ENCODE peak calls at places on chromosome 6, in nine cellular contexts. U is iPS-NIHi11, M is HTR-8/SVneo, G is ELF-1, W is right lobe of liver, Q is NCI-H748 treated with DMSO at 0.1 percent for 48 hours, D is HS-5, H is putamen, Z is left lung. N is an unnamed sample.

GRCh38 chr6:117677553-117678131 is 2.4 kb downstream of the NUS1 start:
- DNase-seq in M (no peak), Z (no peak), D (peak), Q (no peak), H (no peak), U (no peak), G (no peak), W (no peak), N (no peak)

GRCh38 chr6:84842526-84843161 is 78.2 kb upstream of the TBX18 start:
- DNase-seq in H (no peak), U (no peak), Q (no peak), W (no peak), M (no peak), D (no peak), G (no peak), Z (no peak), N (no peak)

GRCh38 chr6:159788757-159789376 is 535 bp downstream of the TCP1 start:
- DNase-seq in G (peak), H (no peak), M (peak), Z (peak), W (peak), U (peak), Q (no peak), D (no peak), N (no peak)

GRCh38 chr6:82458147-82458546 is 94.5 kb downstream of the TPBG start:
- DNase-seq in W (no peak), U (no peak), H (no peak), D (no peak), M (no peak), G (no peak), Q (no peak), Z (no peak), N (no peak)

GRCh38 chr6:155939253-155939652 is 483.6 kb upstream of the NOX3 start:
- DNase-seq in Q (peak), H (no peak), U (no peak), W (no peak), M (no peak), D (no peak), Z (no peak), G (no peak), N (no peak)

GRCh38 chr6:97689078-97689754 is 406.2 kb upstream of the MMS22L start:
- DNase-seq in Q (no peak), Z (no peak), H (no peak), W (no peak), G (peak), M (no peak), U (peak), D (no peak), N (no peak)

GRCh38 chr6:35417979-35418661 is 34.0 kb upstream of the FANCE start:
- DNase-seq in W (peak), H (peak), Q (no peak), Z (no peak), M (no peak), U (no peak), D (no peak), G (no peak), N (no peak)

GRCh38 chr6:41583576-41583975 is 37.4 kb downstream of the FOXP4 start:
- DNase-seq in W (no peak), M (no peak), Z (no peak), G (no peak), U (no peak), H (no peak), Q (no peak), D (no peak), N (no peak)

GRCh38 chr6:170371588-170371987 is 65.0 kb downstream of the FAM120B start:
- DNase-seq in H (peak), U (peak), M (no peak), G (peak), W (no peak), Q (no peak), D (no peak), Z (no peak), N (no peak)

GRCh38 chr6:74942130-74942529 is 263.7 kb downstream of the COL12A1 start:
- DNase-seq in G (no peak), W (no peak), U (no peak), D (no peak), H (no peak), Z (no peak), Q (no peak), M (no peak), N (no peak)

GRCh38 chr6:44221291-44221960 is 2.0 kb upstream of the SLC29A1 start:
- DNase-seq in G (peak), M (peak), H (peak), Q (peak), Z (peak), U (peak), W (peak), D (peak), N (peak)

GRCh38 chr6:36985384-36985962 is 523 bp downstream of the MTCH1 start:
- DNase-seq in M (no peak), U (no peak), D (no peak), G (no peak), Z (no peak), Q (no peak), H (no peak), W (peak), N (no peak)

N was measured in cortex of kidney.